ENCODE peak calls at places on chromosome 21, in four cellular contexts. One of them, this sample, is unnamed.

GRCh38 chr21:36117276-36117675 is 17.6 kb upstream of the CBR3 start:
- DNase-seq in AG04450: no peak
- DNase-seq in fibroblast of the aortic adventitia: no peak
- DNase-seq in GM12878: no peak
- DNase-seq in this sample: no peak

GRCh38 chr21:14491269-14491681 is 54.8 kb downstream of the SAMSN1 start:
- DNase-seq in AG04450: no peak
- DNase-seq in fibroblast of the aortic adventitia: no peak
- DNase-seq in GM12878: no peak
- DNase-seq in this sample: no peak

GRCh38 chr21:30924171-30924680 is 42.8 kb upstream of the KRTAP11-1 start:
- DNase-seq in GM12878: no peak
- DNase-seq in AG04450: no peak
- DNase-seq in fibroblast of the aortic adventitia: no peak
- DNase-seq in this sample: no peak

GRCh38 chr21:46071082-46071481 is 26.8 kb upstream of the COL6A2 start:
- DNase-seq in AG04450: no peak
- DNase-seq in fibroblast of the aortic adventitia: no peak
- DNase-seq in GM12878: no peak
- DNase-seq in this sample: no peak

GRCh38 chr21:23452384-23453083 is 2154.7 kb downstream of the MRPL39 start:
- DNase-seq in AG04450: no peak
- DNase-seq in GM12878: no peak
- DNase-seq in fibroblast of the aortic adventitia: no peak
- DNase-seq in this sample: no peak

GRCh38 chr21:21200103-21200938 is 202.1 kb downstream of the NCAM2 start:
- DNase-seq in fibroblast of the aortic adventitia: peak
- DNase-seq in GM12878: no peak
- DNase-seq in AG04450: peak
- DNase-seq in this sample: no peak

GRCh38 chr21:43362928-43363314 is 64.0 kb downstream of the SIK1 start:
- DNase-seq in fibroblast of the aortic adventitia: no peak
- DNase-seq in GM12878: no peak
- DNase-seq in AG04450: no peak
- DNase-seq in this sample: no peak

GRCh38 chr21:28884481-28884880 is 108.2 kb downstream of the LTN1 start:
- DNase-seq in GM12878: no peak
- DNase-seq in fibroblast of the aortic adventitia: no peak
- DNase-seq in AG04450: no peak
- DNase-seq in this sample: peak

GRCh38 chr21:44932366-44933181 is 7.3 kb upstream of the SLX9 start:
- DNase-seq in GM12878: no peak
- DNase-seq in fibroblast of the aortic adventitia: no peak
- DNase-seq in AG04450: no peak
- DNase-seq in this sample: peak

GRCh38 chr21:39968010-39968409 is 100.8 kb downstream of the PCP4 start:
- DNase-seq in fibroblast of the aortic adventitia: no peak
- DNase-seq in GM12878: no peak
- DNase-seq in AG04450: no peak
- DNase-seq in this sample: no peak
- TF ChIP-seq CTCF in fibroblast of the aortic adventitia: no peak
- TF ChIP-seq CTCF in GM12878: no peak
- TF ChIP-seq CTCF in AG04450: no peak
- TF ChIP-seq CTCF in this sample: no peak

GRCh38 chr21:27831821-27832569 is 865.1 kb upstream of the ADAMTS5 start:
- DNase-seq in fibroblast of the aortic adventitia: peak
- DNase-seq in GM12878: no peak
- DNase-seq in AG04450: peak
- DNase-seq in this sample: no peak

GRCh38 chr21:27823652-27824201 is 856.8 kb upstream of the ADAMTS5 start:
- DNase-seq in AG04450: no peak
- DNase-seq in GM12878: no peak
- DNase-seq in fibroblast of the aortic adventitia: no peak
- DNase-seq in this sample: no peak

GRCh38 chr21:27825035-27825434 is 858.1 kb upstream of the ADAMTS5 start:
- DNase-seq in fibroblast of the aortic adventitia: no peak
- DNase-seq in GM12878: no peak
- DNase-seq in AG04450: no peak
- DNase-seq in this sample: no peak

GRCh38 chr21:27831177-27831576 is 864.3 kb upstream of the ADAMTS5 start:
- DNase-seq in fibroblast of the aortic adventitia: no peak
- DNase-seq in AG04450: no peak
- DNase-seq in GM12878: no peak
- DNase-seq in this sample: no peak

GRCh38 chr21:27827972-27828371 is 861.1 kb upstream of the ADAMTS5 start:
- DNase-seq in fibroblast of the aortic adventitia: no peak
- DNase-seq in AG04450: no peak
- DNase-seq in GM12878: no peak
- DNase-seq in this sample: no peak
- TF ChIP-seq CTCF in fibroblast of the aortic adventitia: no peak
- TF ChIP-seq CTCF in AG04450: no peak
- TF ChIP-seq CTCF in GM12878: no peak
- TF ChIP-seq CTCF in this sample: no peak

DNA sequence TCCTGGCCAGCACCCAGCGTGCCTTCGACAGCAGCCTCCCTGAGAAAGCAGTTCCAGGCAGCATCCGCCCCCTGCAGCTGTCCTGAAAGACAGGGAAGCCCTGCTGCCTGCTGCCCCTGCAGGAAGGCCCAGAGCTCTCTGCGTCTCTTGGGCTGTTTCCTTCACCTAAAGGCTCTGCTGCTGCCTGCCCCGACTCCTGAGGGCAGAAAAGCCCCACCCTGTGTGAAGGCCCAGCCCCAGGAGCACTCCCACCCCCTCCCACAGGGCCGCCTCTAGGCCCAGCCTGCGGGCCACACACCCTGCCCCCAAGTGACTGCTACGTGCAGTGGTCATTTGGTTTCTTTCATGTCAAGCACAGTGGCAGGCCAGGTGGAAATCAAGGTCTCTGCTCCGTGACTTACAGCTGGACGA is 12.4 kb downstream of the RIPK4 start:
- DNase-seq in GM12878: no peak
- DNase-seq in AG04450: no peak
- DNase-seq in fibroblast of the aortic adventitia: no peak
- DNase-seq in this sample: no peak
- TF ChIP-seq CTCF in GM12878: no peak
- TF ChIP-seq CTCF in AG04450: no peak
- TF ChIP-seq CTCF in fibroblast of the aortic adventitia: no peak
- TF ChIP-seq CTCF in this sample: no peak

GRCh38 chr21:37915941-37916794 is at the start of gene KCNJ6:
- DNase-seq in fibroblast of the aortic adventitia: peak
- DNase-seq in AG04450: no peak
- DNase-seq in GM12878: no peak
- DNase-seq in this sample: no peak
- TF ChIP-seq CTCF in fibroblast of the aortic adventitia: peak
- TF ChIP-seq CTCF in AG04450: peak
- TF ChIP-seq CTCF in GM12878: no peak
- TF ChIP-seq CTCF in this sample: no peak

DNA sequence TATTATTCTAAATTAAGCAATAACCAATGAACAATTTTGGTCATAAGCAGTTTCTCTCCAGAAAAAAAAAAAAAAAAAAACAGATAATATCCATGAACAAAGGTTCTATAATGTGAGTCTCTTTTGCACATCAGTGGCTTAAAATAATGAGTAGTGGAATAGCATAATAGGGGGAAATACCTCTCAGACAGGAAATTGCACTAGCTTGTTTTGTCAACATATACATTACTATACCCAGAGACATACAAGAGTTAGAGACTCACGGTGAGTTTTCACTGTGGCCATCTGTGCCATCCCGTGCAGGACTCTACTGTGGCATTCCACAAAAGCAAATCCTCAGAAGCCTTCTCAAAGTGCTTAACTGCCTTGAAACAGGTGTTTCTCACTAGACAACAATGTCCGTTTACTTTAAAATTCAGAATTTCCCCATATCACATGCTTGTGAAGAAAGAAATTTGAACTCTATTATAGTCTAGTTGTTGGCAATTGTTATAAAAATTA is 697.9 kb downstream of the USP25 start:
- DNase-seq in fibroblast of the aortic adventitia: no peak
- DNase-seq in AG04450: no peak
- DNase-seq in GM12878: no peak
- DNase-seq in this sample: no peak
- TF ChIP-seq CTCF in fibroblast of the aortic adventitia: no peak
- TF ChIP-seq CTCF in AG04450: no peak
- TF ChIP-seq CTCF in GM12878: no peak
- TF ChIP-seq CTCF in this sample: no peak

This sample was measured in GM06990.